ENCODE peak calls at places on chromosomes 5 and 9, in six cellular contexts. One of them, this sample, is unnamed.

GRCh38 chr9:126605792-126606482 is 7.8 kb upstream of the LMX1B start:
- DNase-seq in neuronal stem cell: no peak
- DNase-seq in CD4-positive, CD25-positive, alpha-beta regulatory T cell: no peak
- DNase-seq in astrocyte of the spinal cord: no peak
- DNase-seq in Daoy: peak
- DNase-seq in SW480: no peak
- DNase-seq in this sample: peak

GRCh38 chr5:167448376-167448775 is 843.1 kb upstream of the WWC1 start:
- DNase-seq in Daoy: no peak
- DNase-seq in neuronal stem cell: no peak
- DNase-seq in astrocyte of the spinal cord: no peak
- DNase-seq in SW480: no peak
- DNase-seq in CD4-positive, CD25-positive, alpha-beta regulatory T cell: no peak
- DNase-seq in this sample: no peak

GRCh38 chr9:127159949-127160610 is 37.6 kb upstream of the ANGPTL2 start:
- DNase-seq in Daoy: no peak
- DNase-seq in astrocyte of the spinal cord: no peak
- DNase-seq in neuronal stem cell: no peak
- DNase-seq in CD4-positive, CD25-positive, alpha-beta regulatory T cell: no peak
- DNase-seq in SW480: no peak
- DNase-seq in this sample: no peak

GRCh38 chr5:65672787-65673186 is 48.0 kb downstream of the SHLD3 start:
- DNase-seq in Daoy: no peak
- DNase-seq in CD4-positive, CD25-positive, alpha-beta regulatory T cell: no peak
- DNase-seq in SW480: no peak
- DNase-seq in neuronal stem cell: no peak
- DNase-seq in astrocyte of the spinal cord: no peak
- DNase-seq in this sample: peak

GRCh38 chr5:91373016-91373415 is 10.1 kb downstream of the ARRDC3 start:
- DNase-seq in SW480: no peak
- DNase-seq in astrocyte of the spinal cord: no peak
- DNase-seq in CD4-positive, CD25-positive, alpha-beta regulatory T cell: no peak
- DNase-seq in neuronal stem cell: no peak
- DNase-seq in Daoy: no peak
- DNase-seq in this sample: no peak

GRCh38 chr5:622359-622758 is 10.2 kb downstream of the CEP72 start:
- DNase-seq in astrocyte of the spinal cord: no peak
- DNase-seq in neuronal stem cell: no peak
- DNase-seq in Daoy: no peak
- DNase-seq in SW480: no peak
- DNase-seq in CD4-positive, CD25-positive, alpha-beta regulatory T cell: no peak
- DNase-seq in this sample: no peak

GRCh38 chr9:119005162-119005561 is 364.1 kb downstream of the BRINP1 start:
- DNase-seq in SW480: no peak
- DNase-seq in Daoy: no peak
- DNase-seq in astrocyte of the spinal cord: no peak
- DNase-seq in neuronal stem cell: peak
- DNase-seq in CD4-positive, CD25-positive, alpha-beta regulatory T cell: no peak
- DNase-seq in this sample: no peak

GRCh38 chr5:20601678-20602100 is 613.7 kb upstream of the CDH18 start:
- DNase-seq in Daoy: peak
- DNase-seq in SW480: peak
- DNase-seq in CD4-positive, CD25-positive, alpha-beta regulatory T cell: no peak
- DNase-seq in astrocyte of the spinal cord: peak
- DNase-seq in neuronal stem cell: no peak
- DNase-seq in this sample: peak

GRCh38 chr5:997001-997474 is 11.6 kb upstream of the NKD2 start:
- DNase-seq in CD4-positive, CD25-positive, alpha-beta regulatory T cell: no peak
- DNase-seq in astrocyte of the spinal cord: no peak
- DNase-seq in neuronal stem cell: no peak
- DNase-seq in Daoy: peak
- DNase-seq in SW480: peak
- DNase-seq in this sample: no peak

GRCh38 chr9:109232449-109232848 is 65.4 kb upstream of the FRRS1L start:
- DNase-seq in CD4-positive, CD25-positive, alpha-beta regulatory T cell: no peak
- DNase-seq in astrocyte of the spinal cord: peak
- DNase-seq in SW480: no peak
- DNase-seq in Daoy: peak
- DNase-seq in neuronal stem cell: no peak
- DNase-seq in this sample: peak

GRCh38 chr9:130352586-130353285 is 87.2 kb downstream of the HMCN2 start:
- DNase-seq in neuronal stem cell: no peak
- DNase-seq in CD4-positive, CD25-positive, alpha-beta regulatory T cell: no peak
- DNase-seq in SW480: no peak
- DNase-seq in astrocyte of the spinal cord: no peak
- DNase-seq in Daoy: no peak
- DNase-seq in this sample: no peak

GRCh38 chr5:149572576-149573231 is 8.6 kb upstream of the ARHGEF37 start:
- DNase-seq in CD4-positive, CD25-positive, alpha-beta regulatory T cell: no peak
- DNase-seq in SW480: no peak
- DNase-seq in astrocyte of the spinal cord: no peak
- DNase-seq in Daoy: no peak
- DNase-seq in neuronal stem cell: no peak
- DNase-seq in this sample: no peak

GRCh38 chr5:40437452-40437861 is 242.3 kb upstream of the PTGER4 start:
- DNase-seq in SW480: peak
- DNase-seq in astrocyte of the spinal cord: peak
- DNase-seq in neuronal stem cell: no peak
- DNase-seq in Daoy: peak
- DNase-seq in CD4-positive, CD25-positive, alpha-beta regulatory T cell: peak
- DNase-seq in this sample: peak

GRCh38 chr9:121823451-121824169 is 172.2 kb downstream of the DAB2IP start:
- DNase-seq in Daoy: no peak
- DNase-seq in CD4-positive, CD25-positive, alpha-beta regulatory T cell: no peak
- DNase-seq in astrocyte of the spinal cord: no peak
- DNase-seq in neuronal stem cell: no peak
- DNase-seq in SW480: no peak
- DNase-seq in this sample: no peak

GRCh38 chr5:155616779-155617392 is 603.3 kb downstream of the KIF4B start:
- DNase-seq in neuronal stem cell: peak
- DNase-seq in Daoy: no peak
- DNase-seq in astrocyte of the spinal cord: no peak
- DNase-seq in CD4-positive, CD25-positive, alpha-beta regulatory T cell: peak
- DNase-seq in SW480: peak
- DNase-seq in this sample: peak

GRCh38 chr5:177508837-177509236 is 789 bp downstream of the DOK3 start:
- DNase-seq in neuronal stem cell: no peak
- DNase-seq in astrocyte of the spinal cord: no peak
- DNase-seq in CD4-positive, CD25-positive, alpha-beta regulatory T cell: no peak
- DNase-seq in SW480: no peak
- DNase-seq in Daoy: no peak
- DNase-seq in this sample: no peak

GRCh38 chr9:128729766-128730517 is 6.0 kb upstream of the ZDHHC12 start:
- DNase-seq in neuronal stem cell: no peak
- DNase-seq in SW480: no peak
- DNase-seq in Daoy: no peak
- DNase-seq in CD4-positive, CD25-positive, alpha-beta regulatory T cell: no peak
- DNase-seq in astrocyte of the spinal cord: no peak
- DNase-seq in this sample: no peak

This sample was measured in HT1080.